ENCODE peak calls at places on chromosomes 7 and 10, in ten cellular contexts. P is fibroblast of lung, H is retinal pigment epithelial cell, C is HEK293T, F is sciatic nerve, M is T-cell, X is heart right ventricle, K is MV-4-11, U is aorta, D is T-helper 9 cell. V is an unnamed sample.
A peak's percentile ranks its signal among the peaks of the same experiment; 100 is the strongest.

GRCh38 chr7:44122529-44122928 is 819 bp downstream of the POLD2 start:
- DNase-seq in P (no peak), H (no peak), C (no peak), F (no peak), M (no peak), X (no peak), K (no peak), U (no peak), D (no peak), V (no peak)

GRCh38 chr10:33157108-33157507 is 177.4 kb downstream of the NRP1 start:
- DNase-seq in P (peak; percentile 69), H (no peak), C (no peak), F (no peak), M (no peak), X (no peak), K (peak; percentile 68), U (no peak), D (no peak), V (no peak)

GRCh38 chr10:127122831-127123230 is 73.6 kb downstream of the INSYN2A start:
- DNase-seq in P (no peak), H (no peak), C (no peak), F (no peak), M (no peak), X (no peak), K (no peak), U (no peak), D (no peak), V (no peak)

GRCh38 chr7:111041577-111041976 is 49.4 kb upstream of the LRRN3 start:
- DNase-seq in P (no peak), H (peak; percentile 81), C (no peak), F (no peak), M (no peak), X (no peak), K (no peak), U (no peak), D (no peak), V (no peak)

GRCh38 chr7:107560898-107561516 is 2.7 kb downstream of the COG5 start:
- DNase-seq in P (peak; percentile 58), H (no peak), C (no peak), F (no peak), M (no peak), X (no peak), K (peak; percentile 60), U (no peak), D (peak; percentile 13), V (no peak)

GRCh38 chr7:70660154-70660818 is 471.7 kb upstream of the GALNT17 start:
- DNase-seq in P (no peak), H (no peak), C (no peak), F (no peak), M (no peak), X (no peak), K (no peak), U (no peak), D (peak; percentile 35), V (no peak)

GRCh38 chr10:79202188-79203013 is 133.6 kb downstream of the ZMIZ1 start:
- DNase-seq in P (no peak), H (no peak), C (peak; percentile 52), F (no peak), M (no peak), X (peak; percentile 49), K (peak; percentile 63), U (peak; percentile 76), D (peak; percentile 15), V (peak; percentile 31)

GRCh38 chr10:90871279-90871760 is 454 bp upstream of the RPP30 start:
- DNase-seq in P (peak; percentile 88), H (no peak), C (peak; percentile 64), F (no peak), M (no peak), X (no peak), K (peak; percentile 61), U (no peak), D (no peak), V (peak; percentile 64)

GRCh38 chr7:92437956-92438491 is 9.3 kb upstream of the GATAD1 start:
- DNase-seq in P (no peak), H (no peak), C (no peak), F (no peak), M (no peak), X (no peak), K (no peak), U (no peak), D (no peak), V (no peak)

GRCh38 chr7:44966731-44967538 is 11.9 kb downstream of the MYO1G start:
- DNase-seq in P (no peak), H (no peak), C (no peak), F (peak; percentile 48), M (no peak), X (no peak), K (no peak), U (peak; percentile 43), D (no peak), V (no peak)

GRCh38 chr10:122930140-122930539 is 19.7 kb downstream of the FAM24A start:
- DNase-seq in P (no peak), H (no peak), C (no peak), F (no peak), M (no peak), X (no peak), K (no peak), U (no peak), D (no peak), V (no peak)

GRCh38 chr7:99997545-99998137 is 17.8 kb upstream of the ZKSCAN1 start:
- DNase-seq in P (peak; percentile 41), H (no peak), C (no peak), F (peak; percentile 69), M (peak; percentile 60), X (peak; percentile 71), K (peak; percentile 39), U (peak; percentile 66), D (peak; percentile 55), V (peak; percentile 87)

GRCh38 chr10:44479306-44479705 is 94.4 kb upstream of the CXCL12 start:
- DNase-seq in P (no peak), H (no peak), C (no peak), F (no peak), M (no peak), X (no peak), K (peak; percentile 90), U (no peak), D (no peak), V (no peak)

GRCh38 chr7:29562307-29562706 is 1.3 kb upstream of the PRR15 start:
- DNase-seq in P (no peak), H (no peak), C (no peak), F (no peak), M (no peak), X (no peak), K (no peak), U (no peak), D (no peak), V (no peak)

GRCh38 chr10:69318087-69318996 is 40.0 kb downstream of the HK1 start:
- DNase-seq in P (peak; percentile 79), H (no peak), C (peak; percentile 95), F (peak; percentile 93), M (peak; percentile 79), X (peak; percentile 93), K (peak; percentile 77), U (peak; percentile 95), D (peak; percentile 88), V (no peak)

GRCh38 chr7:95375591-95376294 is 20.4 kb downstream of the PON3 start:
- DNase-seq in P (peak; percentile 11), H (no peak), C (no peak), F (no peak), M (no peak), X (no peak), K (no peak), U (no peak), D (no peak), V (no peak)

GRCh38 chr7:79211724-79212123 is 241.7 kb downstream of the MAGI2 start:
- DNase-seq in P (no peak), H (no peak), C (no peak), F (no peak), M (no peak), X (no peak), K (peak; percentile 1), U (no peak), D (no peak), V (peak; percentile 69)